ENCODE peak calls at places on chromosome 17, in nine cellular contexts. One of them, this sample, is unnamed.

GRCh38 chr17:38969281-38969680 is 2.1 kb upstream of the FBXO47 start:
- DNase-seq in cardiac muscle cell: no peak
- DNase-seq in fibroblast of lung: no peak
- DNase-seq in esophagus squamous epithelium: no peak
- DNase-seq in aorta: no peak
- DNase-seq in sigmoid colon: no peak
- DNase-seq in hepatocyte: no peak
- DNase-seq in lower lobe of right lung: no peak
- DNase-seq in Peyer's patch: no peak
- DNase-seq in this sample: no peak

GRCh38 chr17:17205368-17206148 is 575 bp downstream of the PLD6 start:
- DNase-seq in cardiac muscle cell: peak; percentile 27
- DNase-seq in aorta: peak; percentile 74
- DNase-seq in esophagus squamous epithelium: no peak
- DNase-seq in lower lobe of right lung: peak; percentile 78
- DNase-seq in fibroblast of lung: peak; percentile 52
- DNase-seq in sigmoid colon: peak; percentile 85
- DNase-seq in hepatocyte: no peak
- DNase-seq in Peyer's patch: peak; percentile 77
- DNase-seq in this sample: peak; percentile 54

GRCh38 chr17:40038882-40039513 is 15.2 kb downstream of the MED24 start:
- DNase-seq in sigmoid colon: peak; percentile 96
- DNase-seq in hepatocyte: peak; percentile 80
- DNase-seq in Peyer's patch: peak; percentile 69
- DNase-seq in aorta: peak; percentile 80
- DNase-seq in cardiac muscle cell: peak; percentile 89
- DNase-seq in esophagus squamous epithelium: no peak
- DNase-seq in lower lobe of right lung: no peak
- DNase-seq in fibroblast of lung: peak; percentile 79
- DNase-seq in this sample: no peak

GRCh38 chr17:19537116-19537515 is 3.5 kb downstream of the SLC47A1 start:
- DNase-seq in sigmoid colon: no peak
- DNase-seq in cardiac muscle cell: no peak
- DNase-seq in lower lobe of right lung: no peak
- DNase-seq in Peyer's patch: no peak
- DNase-seq in esophagus squamous epithelium: no peak
- DNase-seq in fibroblast of lung: no peak
- DNase-seq in aorta: no peak
- DNase-seq in hepatocyte: no peak
- DNase-seq in this sample: no peak

GRCh38 chr17:12536472-12536871 is 129.2 kb upstream of the MYOCD start:
- DNase-seq in aorta: no peak
- DNase-seq in sigmoid colon: no peak
- DNase-seq in cardiac muscle cell: no peak
- DNase-seq in lower lobe of right lung: no peak
- DNase-seq in Peyer's patch: no peak
- DNase-seq in esophagus squamous epithelium: no peak
- DNase-seq in fibroblast of lung: peak; percentile 43
- DNase-seq in hepatocyte: no peak
- DNase-seq in this sample: no peak

GRCh38 chr17:20998571-20999043 is 44.2 kb downstream of the USP22 start:
- DNase-seq in hepatocyte: peak; percentile 3
- DNase-seq in lower lobe of right lung: no peak
- DNase-seq in fibroblast of lung: no peak
- DNase-seq in cardiac muscle cell: no peak
- DNase-seq in Peyer's patch: no peak
- DNase-seq in esophagus squamous epithelium: no peak
- DNase-seq in sigmoid colon: no peak
- DNase-seq in aorta: no peak
- DNase-seq in this sample: no peak

GRCh38 chr17:17401271-17401781 is 75.5 kb upstream of the MED9 start:
- DNase-seq in esophagus squamous epithelium: no peak
- DNase-seq in aorta: no peak
- DNase-seq in cardiac muscle cell: peak; percentile 49
- DNase-seq in fibroblast of lung: peak; percentile 43
- DNase-seq in lower lobe of right lung: no peak
- DNase-seq in sigmoid colon: no peak
- DNase-seq in Peyer's patch: no peak
- DNase-seq in hepatocyte: no peak
- DNase-seq in this sample: no peak

GRCh38 chr17:52106638-52107261 is 51.8 kb downstream of the CA10 start:
- DNase-seq in fibroblast of lung: peak; percentile 8
- DNase-seq in esophagus squamous epithelium: no peak
- DNase-seq in cardiac muscle cell: peak; percentile 50
- DNase-seq in sigmoid colon: no peak
- DNase-seq in Peyer's patch: peak; percentile 58
- DNase-seq in aorta: no peak
- DNase-seq in hepatocyte: peak; percentile 75
- DNase-seq in lower lobe of right lung: no peak
- DNase-seq in this sample: peak; percentile 44

GRCh38 chr17:40480501-40481003 is 20.9 kb downstream of the TNS4 start:
- DNase-seq in aorta: no peak
- DNase-seq in cardiac muscle cell: no peak
- DNase-seq in fibroblast of lung: no peak
- DNase-seq in esophagus squamous epithelium: no peak
- DNase-seq in lower lobe of right lung: no peak
- DNase-seq in Peyer's patch: peak; percentile 73
- DNase-seq in hepatocyte: peak; percentile 63
- DNase-seq in sigmoid colon: no peak
- DNase-seq in this sample: peak; percentile 40

GRCh38 chr17:72671034-72671433 is 421.5 kb downstream of the SLC39A11 start:
- DNase-seq in sigmoid colon: no peak
- DNase-seq in hepatocyte: no peak
- DNase-seq in lower lobe of right lung: no peak
- DNase-seq in esophagus squamous epithelium: no peak
- DNase-seq in Peyer's patch: no peak
- DNase-seq in fibroblast of lung: no peak
- DNase-seq in aorta: no peak
- DNase-seq in cardiac muscle cell: no peak
- DNase-seq in this sample: no peak
- H3K27me3 ChIP-seq in sigmoid colon: no peaks in the 10 kb centered on the region
- H3K27me3 ChIP-seq in hepatocyte: no peaks in the 10 kb centered on the region
- H3K27me3 ChIP-seq in lower lobe of right lung: no peaks in the 10 kb centered on the region
- H3K27me3 ChIP-seq in esophagus squamous epithelium: no peaks in the 10 kb centered on the region
- H3K27me3 ChIP-seq in Peyer's patch: no peaks in the 10 kb centered on the region
- H3K27me3 ChIP-seq in fibroblast of lung: no peaks in the 10 kb centered on the region
- H3K27me3 ChIP-seq in aorta: no peaks in the 10 kb centered on the region
- H3K27me3 ChIP-seq in cardiac muscle cell: no peaks in the 10 kb centered on the region
- H3K27me3 ChIP-seq in this sample: no peaks in the 10 kb centered on the region

DNA sequence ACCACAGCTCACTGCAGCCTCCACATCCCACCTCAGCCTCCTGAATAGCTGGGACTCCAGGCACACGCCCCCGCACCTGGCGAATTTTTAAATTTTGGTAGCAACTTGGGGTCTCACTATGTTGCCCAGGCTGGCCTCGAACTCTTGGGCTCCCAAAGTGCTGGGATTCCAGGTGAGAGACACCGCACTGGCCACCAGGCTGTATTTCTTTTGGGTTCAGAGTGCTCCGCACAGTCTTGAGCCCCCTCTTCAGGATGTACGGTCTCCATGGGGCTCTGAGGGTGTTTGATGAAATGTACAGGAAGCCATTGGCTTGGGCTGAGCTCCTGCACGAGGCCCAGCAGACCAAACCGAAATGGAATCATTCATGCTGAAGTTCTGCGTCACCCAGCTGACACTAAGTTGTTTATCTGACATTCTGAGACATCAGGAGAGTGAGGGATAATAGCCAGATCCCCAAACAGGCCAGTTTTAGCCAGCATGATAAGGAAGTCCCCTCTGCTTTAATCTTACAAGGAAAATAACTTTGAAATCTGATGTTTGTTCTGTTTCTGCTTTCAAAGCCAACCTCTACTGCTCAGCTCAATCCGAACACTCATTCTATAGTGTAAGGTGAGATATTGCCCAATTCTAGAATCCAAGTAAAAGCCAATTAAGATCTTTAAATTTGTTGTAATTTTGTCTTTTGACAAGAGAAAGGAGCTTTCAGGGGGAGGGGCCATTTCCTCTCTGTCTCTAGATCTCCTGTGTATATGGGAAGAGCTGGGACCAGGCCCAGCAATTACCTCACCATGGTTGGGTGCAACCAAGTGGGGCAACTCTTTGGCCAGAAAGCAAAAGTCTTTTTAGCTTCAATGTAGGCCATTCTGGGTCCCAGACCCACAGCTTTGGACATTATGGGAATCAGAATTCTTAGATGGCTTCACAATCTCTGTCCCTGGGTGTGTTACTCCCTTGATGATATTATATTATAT is 23.7 kb downstream of the GPR142 start:
- DNase-seq in sigmoid colon: no peak
- DNase-seq in lower lobe of right lung: no peak
- DNase-seq in cardiac muscle cell: no peak
- DNase-seq in hepatocyte: no peak
- DNase-seq in fibroblast of lung: no peak
- DNase-seq in esophagus squamous epithelium: no peak
- DNase-seq in Peyer's patch: no peak
- DNase-seq in aorta: no peak
- DNase-seq in this sample: no peak
- H3K4me1 ChIP-seq in sigmoid colon: no peaks in the 10 kb centered on the region
- H3K4me1 ChIP-seq in lower lobe of right lung: no peaks in the 10 kb centered on the region
- H3K4me1 ChIP-seq in cardiac muscle cell: peaks cover 38% of the 10 kb centered on the region
- H3K4me1 ChIP-seq in hepatocyte: peaks cover 10% of the 10 kb centered on the region
- H3K4me1 ChIP-seq in fibroblast of lung: no peaks in the 10 kb centered on the region
- H3K4me1 ChIP-seq in esophagus squamous epithelium: no peaks in the 10 kb centered on the region
- H3K4me1 ChIP-seq in Peyer's patch: no peaks in the 10 kb centered on the region
- H3K4me1 ChIP-seq in aorta: no peaks in the 10 kb centered on the region
- H3K4me1 ChIP-seq in this sample: peaks cover 10% of the 10 kb centered on the region

GRCh38 chr17:6654816-6655731 is 3.5 kb downstream of the C17orf100 start:
- DNase-seq in lower lobe of right lung: peak; percentile 62
- DNase-seq in Peyer's patch: peak; percentile 65
- DNase-seq in esophagus squamous epithelium: no peak
- DNase-seq in sigmoid colon: no peak
- DNase-seq in cardiac muscle cell: no peak
- DNase-seq in fibroblast of lung: peak; percentile 6
- DNase-seq in hepatocyte: peak; percentile 44
- DNase-seq in aorta: no peak
- DNase-seq in this sample: peak; percentile 64
- H3K27me3 ChIP-seq in lower lobe of right lung: peaks cover 31% of the 10 kb centered on the region
- H3K27me3 ChIP-seq in Peyer's patch: no peaks in the 10 kb centered on the region
- H3K27me3 ChIP-seq in esophagus squamous epithelium: peaks cover 49% of the 10 kb centered on the region
- H3K27me3 ChIP-seq in sigmoid colon: peaks cover 8% of the 10 kb centered on the region
- H3K27me3 ChIP-seq in cardiac muscle cell: peaks cover 58% of the 10 kb centered on the region
- H3K27me3 ChIP-seq in fibroblast of lung: peaks cover 16% of the 10 kb centered on the region
- H3K27me3 ChIP-seq in hepatocyte: peaks cover 17% of the 10 kb centered on the region
- H3K27me3 ChIP-seq in aorta: no peaks in the 10 kb centered on the region
- H3K27me3 ChIP-seq in this sample: no peaks in the 10 kb centered on the region

GRCh38 chr17:45149669-45150603 is 1.7 kb downstream of the HEXIM1 start:
- DNase-seq in esophagus squamous epithelium: no peak
- DNase-seq in hepatocyte: peak; percentile 76
- DNase-seq in Peyer's patch: peak; percentile 83
- DNase-seq in fibroblast of lung: peak; percentile 62
- DNase-seq in cardiac muscle cell: peak; percentile 65
- DNase-seq in sigmoid colon: peak; percentile 90
- DNase-seq in lower lobe of right lung: peak; percentile 77
- DNase-seq in aorta: peak; percentile 84
- DNase-seq in this sample: peak; percentile 77
- H3K4me1 ChIP-seq in esophagus squamous epithelium: peaks cover 9% of the 10 kb centered on the region
- H3K4me1 ChIP-seq in hepatocyte: peaks cover 15% of the 10 kb centered on the region
- H3K4me1 ChIP-seq in Peyer's patch: peaks cover 20% of the 10 kb centered on the region
- H3K4me1 ChIP-seq in fibroblast of lung: peaks cover under 1% of the 10 kb centered on the region
- H3K4me1 ChIP-seq in cardiac muscle cell: peaks cover 7% of the 10 kb centered on the region
- H3K4me1 ChIP-seq in sigmoid colon: peaks cover 41% of the 10 kb centered on the region
- H3K4me1 ChIP-seq in lower lobe of right lung: peaks cover 42% of the 10 kb centered on the region
- H3K4me1 ChIP-seq in aorta: no peaks in the 10 kb centered on the region
- H3K4me1 ChIP-seq in this sample: peaks cover 3% of the 10 kb centered on the region

GRCh38 chr17:4836221-4836620 is 3.1 kb downstream of the MINK1 start:
- DNase-seq in Peyer's patch: no peak
- DNase-seq in fibroblast of lung: no peak
- DNase-seq in esophagus squamous epithelium: no peak
- DNase-seq in lower lobe of right lung: no peak
- DNase-seq in cardiac muscle cell: no peak
- DNase-seq in aorta: no peak
- DNase-seq in sigmoid colon: no peak
- DNase-seq in hepatocyte: no peak
- DNase-seq in this sample: no peak
- H3K27me3 ChIP-seq in Peyer's patch: no peaks in the 10 kb centered on the region
- H3K27me3 ChIP-seq in fibroblast of lung: no peaks in the 10 kb centered on the region
- H3K27me3 ChIP-seq in esophagus squamous epithelium: no peaks in the 10 kb centered on the region
- H3K27me3 ChIP-seq in lower lobe of right lung: no peaks in the 10 kb centered on the region
- H3K27me3 ChIP-seq in cardiac muscle cell: no peaks in the 10 kb centered on the region
- H3K27me3 ChIP-seq in aorta: no peaks in the 10 kb centered on the region
- H3K27me3 ChIP-seq in sigmoid colon: no peaks in the 10 kb centered on the region
- H3K27me3 ChIP-seq in hepatocyte: no peaks in the 10 kb centered on the region
- H3K27me3 ChIP-seq in this sample: no peaks in the 10 kb centered on the region

GRCh38 chr17:78715876-78716275 is 66.2 kb downstream of the CYTH1 start:
- DNase-seq in Peyer's patch: no peak
- DNase-seq in hepatocyte: no peak
- DNase-seq in lower lobe of right lung: no peak
- DNase-seq in fibroblast of lung: no peak
- DNase-seq in aorta: no peak
- DNase-seq in sigmoid colon: no peak
- DNase-seq in cardiac muscle cell: no peak
- DNase-seq in esophagus squamous epithelium: no peak
- DNase-seq in this sample: no peak

GRCh38 chr17:78715000-78715771 is 66.9 kb downstream of the CYTH1 start:
- DNase-seq in esophagus squamous epithelium: no peak
- DNase-seq in Peyer's patch: no peak
- DNase-seq in lower lobe of right lung: no peak
- DNase-seq in hepatocyte: no peak
- DNase-seq in fibroblast of lung: no peak
- DNase-seq in cardiac muscle cell: no peak
- DNase-seq in aorta: no peak
- DNase-seq in sigmoid colon: no peak
- DNase-seq in this sample: no peak

GRCh38 chr17:78716814-78717393 is 65.2 kb downstream of the CYTH1 start:
- DNase-seq in hepatocyte: no peak
- DNase-seq in aorta: peak; percentile 62
- DNase-seq in esophagus squamous epithelium: no peak
- DNase-seq in lower lobe of right lung: peak; percentile 78
- DNase-seq in Peyer's patch: peak; percentile 79
- DNase-seq in cardiac muscle cell: peak; percentile 54
- DNase-seq in fibroblast of lung: peak; percentile 43
- DNase-seq in sigmoid colon: peak; percentile 91
- DNase-seq in this sample: peak; percentile 65

GRCh38 chr17:78716292-78716691 is 65.8 kb downstream of the CYTH1 start:
- DNase-seq in lower lobe of right lung: no peak
- DNase-seq in sigmoid colon: no peak
- DNase-seq in Peyer's patch: no peak
- DNase-seq in cardiac muscle cell: no peak
- DNase-seq in fibroblast of lung: no peak
- DNase-seq in esophagus squamous epithelium: no peak
- DNase-seq in aorta: no peak
- DNase-seq in hepatocyte: no peak
- DNase-seq in this sample: no peak

DNA sequence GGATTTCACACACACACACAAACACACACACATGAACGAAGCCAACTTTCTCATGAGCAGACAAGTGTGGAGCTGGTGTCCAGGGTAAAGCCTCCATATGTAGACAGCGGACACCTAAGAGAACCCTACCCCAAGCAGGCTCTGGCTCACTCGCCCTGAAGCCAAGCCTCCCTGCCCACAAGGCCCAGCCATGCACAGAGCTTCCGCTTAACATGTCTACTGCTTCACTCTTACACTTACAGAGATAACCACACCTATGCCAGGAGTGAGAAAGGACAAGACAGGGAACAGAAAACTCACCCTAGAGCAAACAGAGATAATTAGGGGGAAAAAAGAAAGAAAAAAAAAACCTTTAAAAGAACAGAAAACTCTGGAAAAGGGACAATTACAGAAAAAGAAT is 67.5 kb downstream of the CYTH1 start:
- DNase-seq in sigmoid colon: no peak
- DNase-seq in fibroblast of lung: no peak
- DNase-seq in aorta: no peak
- DNase-seq in lower lobe of right lung: no peak
- DNase-seq in hepatocyte: no peak
- DNase-seq in esophagus squamous epithelium: no peak
- DNase-seq in Peyer's patch: no peak
- DNase-seq in cardiac muscle cell: no peak
- DNase-seq in this sample: no peak
- H3K4me1 ChIP-seq in sigmoid colon: peaks cover 43% of the 10 kb centered on the region
- H3K4me1 ChIP-seq in fibroblast of lung: peaks cover 5% of the 10 kb centered on the region
- H3K4me1 ChIP-seq in aorta: no peaks in the 10 kb centered on the region
- H3K4me1 ChIP-seq in lower lobe of right lung: peaks cover 80% of the 10 kb centered on the region
- H3K4me1 ChIP-seq in hepatocyte: peaks cover 29% of the 10 kb centered on the region
- H3K4me1 ChIP-seq in esophagus squamous epithelium: peaks cover 38% of the 10 kb centered on the region
- H3K4me1 ChIP-seq in Peyer's patch: peaks cover 52% of the 10 kb centered on the region
- H3K4me1 ChIP-seq in cardiac muscle cell: peaks cover 11% of the 10 kb centered on the region
- H3K4me1 ChIP-seq in this sample: peaks cover 31% of the 10 kb centered on the region

This sample was measured in small intestine.